ENCODE peak calls at places on chromosome 7, in six cellular contexts. E is iris pigment epithelial cell; A is NCI-H1436; D is Calu3; S is CD8-positive, alpha-beta memory T cell; B is NCI-H748 treated with DMSO at 0.1 percent for 48 hours. P is an unnamed sample.

GRCh38 chr7:39589323-39590111 is 23.3 kb downstream of the YAE1 start:
- DNase-seq in S (peak; percentile 67), A (peak; percentile 4), E (peak; percentile 98), B (no peak), D (peak; percentile 58), P (no peak)

GRCh38 chr7:116210345-116211005 is at the start of gene TES:
- DNase-seq in A (peak; percentile 61), S (peak; percentile 62), B (peak; percentile 35), D (peak; percentile 91), E (peak; percentile 77), P (no peak)

GRCh38 chr7:135352285-135352684 is 118.6 kb downstream of the STRA8 start:
- DNase-seq in D (no peak), S (no peak), A (no peak), B (no peak), E (no peak), P (no peak)

GRCh38 chr7:55568613-55569268 is 3.6 kb downstream of the VOPP1 start:
- DNase-seq in B (no peak), D (no peak), A (no peak), E (peak; percentile 45), S (no peak), P (no peak)

GRCh38 chr7:55026867-55027490 is 8.2 kb downstream of the EGFR start:
- DNase-seq in B (no peak), A (no peak), D (peak; percentile 42), S (no peak), E (peak; percentile 20), P (no peak)

GRCh38 chr7:92489634-92490033 is 11.9 kb upstream of the ERVW-1 start:
- DNase-seq in S (no peak), B (no peak), D (no peak), E (peak; percentile 41), A (no peak), P (no peak)

GRCh38 chr7:157609516-157609915 is 272.7 kb downstream of the DNAJB6 start:
- DNase-seq in E (no peak), D (no peak), B (no peak), S (no peak), A (no peak), P (no peak)

GRCh38 chr7:102473271-102473991 is 5.3 kb downstream of the POLR2J start:
- DNase-seq in A (no peak), B (no peak), S (no peak), D (no peak), E (no peak), P (no peak)